ENCODE peak calls at places on chromosomes 12 and 14, in eight cellular contexts. One of them, this sample, is unnamed.

GRCh38 chr12:10249690-10250455 is 37.2 kb downstream of the GABARAPL1 start:
- DNase-seq in left ventricle myocardium superior: no peak
- DNase-seq in NCI-H524 treated with DMSO at 0.1 percent for 48 hours: no peak
- DNase-seq in A549: no peak
- DNase-seq in T follicular helper cell: no peak
- DNase-seq in activated T-helper 1 cell treated with anti-CD3 and anti-CD28 coated beads, Interleukin-2, amount 50 U/mL, for 16 hours: no peak
- DNase-seq in T-helper 1 cell: no peak
- DNase-seq in HFFc6: no peak
- DNase-seq in this sample: no peak

GRCh38 chr14:101600891-101601602 is 39.8 kb downstream of the DIO3 start:
- DNase-seq in A549: no peak
- DNase-seq in left ventricle myocardium superior: no peak
- DNase-seq in HFFc6: no peak
- DNase-seq in activated T-helper 1 cell treated with anti-CD3 and anti-CD28 coated beads, Interleukin-2, amount 50 U/mL, for 16 hours: no peak
- DNase-seq in T follicular helper cell: no peak
- DNase-seq in NCI-H524 treated with DMSO at 0.1 percent for 48 hours: no peak
- DNase-seq in T-helper 1 cell: no peak
- DNase-seq in this sample: no peak

GRCh38 chr14:72700338-72701231 is 193.3 kb downstream of the DPF3 start:
- DNase-seq in HFFc6: no peak
- DNase-seq in activated T-helper 1 cell treated with anti-CD3 and anti-CD28 coated beads, Interleukin-2, amount 50 U/mL, for 16 hours: no peak
- DNase-seq in A549: no peak
- DNase-seq in T-helper 1 cell: no peak
- DNase-seq in T follicular helper cell: no peak
- DNase-seq in left ventricle myocardium superior: no peak
- DNase-seq in NCI-H524 treated with DMSO at 0.1 percent for 48 hours: no peak
- DNase-seq in this sample: no peak

GRCh38 chr14:67815573-67816235 is 686 bp downstream of the ZFYVE26 start:
- DNase-seq in A549: no peak
- DNase-seq in HFFc6: peak
- DNase-seq in activated T-helper 1 cell treated with anti-CD3 and anti-CD28 coated beads, Interleukin-2, amount 50 U/mL, for 16 hours: no peak
- DNase-seq in T follicular helper cell: no peak
- DNase-seq in NCI-H524 treated with DMSO at 0.1 percent for 48 hours: no peak
- DNase-seq in T-helper 1 cell: no peak
- DNase-seq in left ventricle myocardium superior: no peak
- DNase-seq in this sample: no peak

GRCh38 chr14:48546996-48547395 is 871.6 kb upstream of the MDGA2 start:
- DNase-seq in left ventricle myocardium superior: no peak
- DNase-seq in T follicular helper cell: no peak
- DNase-seq in A549: no peak
- DNase-seq in T-helper 1 cell: no peak
- DNase-seq in activated T-helper 1 cell treated with anti-CD3 and anti-CD28 coated beads, Interleukin-2, amount 50 U/mL, for 16 hours: no peak
- DNase-seq in NCI-H524 treated with DMSO at 0.1 percent for 48 hours: no peak
- DNase-seq in HFFc6: no peak
- DNase-seq in this sample: no peak

GRCh38 chr14:106848330-106849121 is 1322.1 kb downstream of the TMEM121 start:
- DNase-seq in T follicular helper cell: no peak
- DNase-seq in activated T-helper 1 cell treated with anti-CD3 and anti-CD28 coated beads, Interleukin-2, amount 50 U/mL, for 16 hours: no peak
- DNase-seq in T-helper 1 cell: no peak
- DNase-seq in NCI-H524 treated with DMSO at 0.1 percent for 48 hours: no peak
- DNase-seq in HFFc6: no peak
- DNase-seq in left ventricle myocardium superior: no peak
- DNase-seq in A549: peak
- DNase-seq in this sample: no peak

GRCh38 chr12:12086975-12087692 is 16.4 kb downstream of the BCL2L14 start:
- DNase-seq in HFFc6: no peak
- DNase-seq in T-helper 1 cell: no peak
- DNase-seq in A549: no peak
- DNase-seq in T follicular helper cell: no peak
- DNase-seq in activated T-helper 1 cell treated with anti-CD3 and anti-CD28 coated beads, Interleukin-2, amount 50 U/mL, for 16 hours: no peak
- DNase-seq in left ventricle myocardium superior: no peak
- DNase-seq in NCI-H524 treated with DMSO at 0.1 percent for 48 hours: no peak
- DNase-seq in this sample: no peak

GRCh38 chr14:99794156-99794780 is 1.1 kb downstream of the EML1 start:
- DNase-seq in NCI-H524 treated with DMSO at 0.1 percent for 48 hours: no peak
- DNase-seq in T-helper 1 cell: no peak
- DNase-seq in HFFc6: no peak
- DNase-seq in A549: no peak
- DNase-seq in T follicular helper cell: no peak
- DNase-seq in left ventricle myocardium superior: no peak
- DNase-seq in activated T-helper 1 cell treated with anti-CD3 and anti-CD28 coated beads, Interleukin-2, amount 50 U/mL, for 16 hours: no peak
- DNase-seq in this sample: no peak

GRCh38 chr12:52235822-52236291 is 2.8 kb downstream of the KRT7 start:
- DNase-seq in A549: peak
- DNase-seq in NCI-H524 treated with DMSO at 0.1 percent for 48 hours: no peak
- DNase-seq in T-helper 1 cell: no peak
- DNase-seq in T follicular helper cell: no peak
- DNase-seq in HFFc6: no peak
- DNase-seq in activated T-helper 1 cell treated with anti-CD3 and anti-CD28 coated beads, Interleukin-2, amount 50 U/mL, for 16 hours: no peak
- DNase-seq in left ventricle myocardium superior: no peak
- DNase-seq in this sample: no peak

GRCh38 chr12:76820888-76821482 is 57.1 kb downstream of the ZDHHC17 start:
- DNase-seq in NCI-H524 treated with DMSO at 0.1 percent for 48 hours: no peak
- DNase-seq in T-helper 1 cell: no peak
- DNase-seq in left ventricle myocardium superior: peak
- DNase-seq in A549: peak
- DNase-seq in activated T-helper 1 cell treated with anti-CD3 and anti-CD28 coated beads, Interleukin-2, amount 50 U/mL, for 16 hours: no peak
- DNase-seq in T follicular helper cell: no peak
- DNase-seq in HFFc6: peak
- DNase-seq in this sample: no peak

GRCh38 chr14:22471545-22472121 is 117.4 kb downstream of the DAD1 start:
- DNase-seq in T follicular helper cell: no peak
- DNase-seq in NCI-H524 treated with DMSO at 0.1 percent for 48 hours: peak
- DNase-seq in A549: peak
- DNase-seq in HFFc6: no peak
- DNase-seq in T-helper 1 cell: no peak
- DNase-seq in activated T-helper 1 cell treated with anti-CD3 and anti-CD28 coated beads, Interleukin-2, amount 50 U/mL, for 16 hours: no peak
- DNase-seq in left ventricle myocardium superior: peak
- DNase-seq in this sample: no peak

GRCh38 chr12:21330682-21331253 is 3.9 kb downstream of the SLCO1A2 start:
- DNase-seq in T-helper 1 cell: no peak
- DNase-seq in T follicular helper cell: no peak
- DNase-seq in HFFc6: peak
- DNase-seq in activated T-helper 1 cell treated with anti-CD3 and anti-CD28 coated beads, Interleukin-2, amount 50 U/mL, for 16 hours: no peak
- DNase-seq in left ventricle myocardium superior: no peak
- DNase-seq in NCI-H524 treated with DMSO at 0.1 percent for 48 hours: no peak
- DNase-seq in A549: peak
- DNase-seq in this sample: no peak

GRCh38 chr14:95316826-95317225 is 2.9 kb downstream of the CLMN start:
- DNase-seq in activated T-helper 1 cell treated with anti-CD3 and anti-CD28 coated beads, Interleukin-2, amount 50 U/mL, for 16 hours: no peak
- DNase-seq in T follicular helper cell: no peak
- DNase-seq in T-helper 1 cell: no peak
- DNase-seq in left ventricle myocardium superior: no peak
- DNase-seq in HFFc6: no peak
- DNase-seq in NCI-H524 treated with DMSO at 0.1 percent for 48 hours: peak
- DNase-seq in A549: no peak
- DNase-seq in this sample: no peak

GRCh38 chr14:99268776-99269510 is 3.1 kb downstream of the BCL11B start:
- DNase-seq in NCI-H524 treated with DMSO at 0.1 percent for 48 hours: peak
- DNase-seq in left ventricle myocardium superior: no peak
- DNase-seq in HFFc6: no peak
- DNase-seq in T-helper 1 cell: no peak
- DNase-seq in T follicular helper cell: no peak
- DNase-seq in A549: no peak
- DNase-seq in activated T-helper 1 cell treated with anti-CD3 and anti-CD28 coated beads, Interleukin-2, amount 50 U/mL, for 16 hours: no peak
- DNase-seq in this sample: no peak

GRCh38 chr14:89280612-89281011 is 136.4 kb downstream of the FOXN3 start:
- DNase-seq in A549: no peak
- DNase-seq in left ventricle myocardium superior: no peak
- DNase-seq in NCI-H524 treated with DMSO at 0.1 percent for 48 hours: no peak
- DNase-seq in activated T-helper 1 cell treated with anti-CD3 and anti-CD28 coated beads, Interleukin-2, amount 50 U/mL, for 16 hours: no peak
- DNase-seq in HFFc6: no peak
- DNase-seq in T follicular helper cell: no peak
- DNase-seq in T-helper 1 cell: no peak
- DNase-seq in this sample: no peak

GRCh38 chr14:57227083-57227482 is 41.6 kb downstream of the EXOC5 start:
- DNase-seq in left ventricle myocardium superior: no peak
- DNase-seq in HFFc6: no peak
- DNase-seq in A549: no peak
- DNase-seq in NCI-H524 treated with DMSO at 0.1 percent for 48 hours: no peak
- DNase-seq in T-helper 1 cell: no peak
- DNase-seq in T follicular helper cell: no peak
- DNase-seq in activated T-helper 1 cell treated with anti-CD3 and anti-CD28 coated beads, Interleukin-2, amount 50 U/mL, for 16 hours: no peak
- DNase-seq in this sample: no peak

GRCh38 chr12:120346681-120347080 is 19.1 kb upstream of the PLA2G1B start:
- DNase-seq in HFFc6: no peak
- DNase-seq in T follicular helper cell: no peak
- DNase-seq in T-helper 1 cell: no peak
- DNase-seq in left ventricle myocardium superior: no peak
- DNase-seq in activated T-helper 1 cell treated with anti-CD3 and anti-CD28 coated beads, Interleukin-2, amount 50 U/mL, for 16 hours: no peak
- DNase-seq in A549: peak
- DNase-seq in NCI-H524 treated with DMSO at 0.1 percent for 48 hours: no peak
- DNase-seq in this sample: no peak

GRCh38 chr14:89206426-89206825 is 210.6 kb downstream of the FOXN3 start:
- DNase-seq in A549: no peak
- DNase-seq in activated T-helper 1 cell treated with anti-CD3 and anti-CD28 coated beads, Interleukin-2, amount 50 U/mL, for 16 hours: no peak
- DNase-seq in NCI-H524 treated with DMSO at 0.1 percent for 48 hours: no peak
- DNase-seq in T-helper 1 cell: no peak
- DNase-seq in T follicular helper cell: no peak
- DNase-seq in HFFc6: no peak
- DNase-seq in left ventricle myocardium superior: no peak
- DNase-seq in this sample: no peak

GRCh38 chr14:22533739-22534359 is 55.2 kb downstream of the DAD1 start:
- DNase-seq in left ventricle myocardium superior: no peak
- DNase-seq in A549: no peak
- DNase-seq in HFFc6: no peak
- DNase-seq in NCI-H524 treated with DMSO at 0.1 percent for 48 hours: no peak
- DNase-seq in T-helper 1 cell: no peak
- DNase-seq in T follicular helper cell: no peak
- DNase-seq in activated T-helper 1 cell treated with anti-CD3 and anti-CD28 coated beads, Interleukin-2, amount 50 U/mL, for 16 hours: no peak
- DNase-seq in this sample: no peak

GRCh38 chr12:46230985-46231384 is 37.9 kb downstream of the SLC38A1 start:
- DNase-seq in HFFc6: no peak
- DNase-seq in activated T-helper 1 cell treated with anti-CD3 and anti-CD28 coated beads, Interleukin-2, amount 50 U/mL, for 16 hours: no peak
- DNase-seq in NCI-H524 treated with DMSO at 0.1 percent for 48 hours: no peak
- DNase-seq in T follicular helper cell: no peak
- DNase-seq in T-helper 1 cell: no peak
- DNase-seq in left ventricle myocardium superior: no peak
- DNase-seq in A549: no peak
- DNase-seq in this sample: no peak

GRCh38 chr12:75728826-75729225 is 217.4 kb upstream of the KRR1 start:
- DNase-seq in T follicular helper cell: no peak
- DNase-seq in activated T-helper 1 cell treated with anti-CD3 and anti-CD28 coated beads, Interleukin-2, amount 50 U/mL, for 16 hours: no peak
- DNase-seq in HFFc6: no peak
- DNase-seq in T-helper 1 cell: no peak
- DNase-seq in A549: no peak
- DNase-seq in left ventricle myocardium superior: no peak
- DNase-seq in NCI-H524 treated with DMSO at 0.1 percent for 48 hours: no peak
- DNase-seq in this sample: no peak

GRCh38 chr12:121026274-121027045 is 10.2 kb upstream of the C12orf43 start:
- DNase-seq in T follicular helper cell: no peak
- DNase-seq in left ventricle myocardium superior: no peak
- DNase-seq in activated T-helper 1 cell treated with anti-CD3 and anti-CD28 coated beads, Interleukin-2, amount 50 U/mL, for 16 hours: no peak
- DNase-seq in NCI-H524 treated with DMSO at 0.1 percent for 48 hours: no peak
- DNase-seq in A549: no peak
- DNase-seq in T-helper 1 cell: no peak
- DNase-seq in HFFc6: no peak
- DNase-seq in this sample: no peak

GRCh38 chr14:74475678-74476077 is 17.4 kb downstream of the NPC2 start:
- DNase-seq in NCI-H524 treated with DMSO at 0.1 percent for 48 hours: no peak
- DNase-seq in A549: no peak
- DNase-seq in T follicular helper cell: no peak
- DNase-seq in HFFc6: peak
- DNase-seq in activated T-helper 1 cell treated with anti-CD3 and anti-CD28 coated beads, Interleukin-2, amount 50 U/mL, for 16 hours: no peak
- DNase-seq in left ventricle myocardium superior: no peak
- DNase-seq in T-helper 1 cell: no peak
- DNase-seq in this sample: no peak

GRCh38 chr12:112105891-112106290 is 2.7 kb downstream of the NAA25 start:
- DNase-seq in T follicular helper cell: no peak
- DNase-seq in HFFc6: no peak
- DNase-seq in activated T-helper 1 cell treated with anti-CD3 and anti-CD28 coated beads, Interleukin-2, amount 50 U/mL, for 16 hours: no peak
- DNase-seq in A549: no peak
- DNase-seq in NCI-H524 treated with DMSO at 0.1 percent for 48 hours: no peak
- DNase-seq in left ventricle myocardium superior: no peak
- DNase-seq in T-helper 1 cell: no peak
- DNase-seq in this sample: no peak

GRCh38 chr12:70230934-70231606 is 12.2 kb upstream of the CNOT2 start:
- DNase-seq in HFFc6: no peak
- DNase-seq in NCI-H524 treated with DMSO at 0.1 percent for 48 hours: no peak
- DNase-seq in left ventricle myocardium superior: no peak
- DNase-seq in T follicular helper cell: no peak
- DNase-seq in T-helper 1 cell: no peak
- DNase-seq in A549: no peak
- DNase-seq in activated T-helper 1 cell treated with anti-CD3 and anti-CD28 coated beads, Interleukin-2, amount 50 U/mL, for 16 hours: no peak
- DNase-seq in this sample: no peak

GRCh38 chr12:123671876-123672275 is 963 bp downstream of the TCTN2 start:
- DNase-seq in T-helper 1 cell: no peak
- DNase-seq in T follicular helper cell: no peak
- DNase-seq in NCI-H524 treated with DMSO at 0.1 percent for 48 hours: no peak
- DNase-seq in A549: no peak
- DNase-seq in HFFc6: no peak
- DNase-seq in left ventricle myocardium superior: no peak
- DNase-seq in activated T-helper 1 cell treated with anti-CD3 and anti-CD28 coated beads, Interleukin-2, amount 50 U/mL, for 16 hours: no peak
- DNase-seq in this sample: no peak

GRCh38 chr12:71503579-71504470 is 64.2 kb downstream of the LGR5 start:
- DNase-seq in left ventricle myocardium superior: no peak
- DNase-seq in activated T-helper 1 cell treated with anti-CD3 and anti-CD28 coated beads, Interleukin-2, amount 50 U/mL, for 16 hours: no peak
- DNase-seq in A549: no peak
- DNase-seq in HFFc6: no peak
- DNase-seq in T follicular helper cell: no peak
- DNase-seq in T-helper 1 cell: no peak
- DNase-seq in NCI-H524 treated with DMSO at 0.1 percent for 48 hours: no peak
- DNase-seq in this sample: peak

GRCh38 chr12:64098709-64099354 is 123.3 kb downstream of the KICS2 start:
- DNase-seq in A549: no peak
- DNase-seq in HFFc6: no peak
- DNase-seq in activated T-helper 1 cell treated with anti-CD3 and anti-CD28 coated beads, Interleukin-2, amount 50 U/mL, for 16 hours: no peak
- DNase-seq in NCI-H524 treated with DMSO at 0.1 percent for 48 hours: peak
- DNase-seq in T-helper 1 cell: no peak
- DNase-seq in T follicular helper cell: no peak
- DNase-seq in left ventricle myocardium superior: no peak
- DNase-seq in this sample: no peak

GRCh38 chr14:72518809-72519377 is 375.0 kb downstream of the DPF3 start:
- DNase-seq in HFFc6: no peak
- DNase-seq in T follicular helper cell: no peak
- DNase-seq in NCI-H524 treated with DMSO at 0.1 percent for 48 hours: no peak
- DNase-seq in T-helper 1 cell: no peak
- DNase-seq in activated T-helper 1 cell treated with anti-CD3 and anti-CD28 coated beads, Interleukin-2, amount 50 U/mL, for 16 hours: no peak
- DNase-seq in left ventricle myocardium superior: no peak
- DNase-seq in A549: no peak
- DNase-seq in this sample: no peak